ENCODE peak calls at places on chromosomes 13 and 19, in five cellular contexts. One of them, this sample, is unnamed.

GRCh38 chr13:76636881-76637280 is 249.3 kb downstream of the KCTD12 start:
- DNase-seq in activated CD8-positive, alpha-beta T cell treated with anti-CD3 and anti-CD28 coated beads for 36 hours: no peak
- DNase-seq in AG09309: no peak
- DNase-seq in NCI-H1092 treated with DMSO at 0.1 percent for 48 hours: no peak
- DNase-seq in kidney: no peak
- DNase-seq in this sample: no peak

GRCh38 chr13:32881074-32881791 is 135.0 kb upstream of the KL start:
- DNase-seq in activated CD8-positive, alpha-beta T cell treated with anti-CD3 and anti-CD28 coated beads for 36 hours: no peak
- DNase-seq in AG09309: peak
- DNase-seq in NCI-H1092 treated with DMSO at 0.1 percent for 48 hours: no peak
- DNase-seq in kidney: no peak
- DNase-seq in this sample: no peak

GRCh38 chr13:46354143-46355087 is 32.6 kb downstream of the RUBCNL start:
- DNase-seq in activated CD8-positive, alpha-beta T cell treated with anti-CD3 and anti-CD28 coated beads for 36 hours: peak
- DNase-seq in AG09309: peak
- DNase-seq in NCI-H1092 treated with DMSO at 0.1 percent for 48 hours: no peak
- DNase-seq in kidney: no peak
- DNase-seq in this sample: no peak

GRCh38 chr19:10891360-10892108 is 20.2 kb downstream of the CARM1 start:
- DNase-seq in activated CD8-positive, alpha-beta T cell treated with anti-CD3 and anti-CD28 coated beads for 36 hours: no peak
- DNase-seq in AG09309: no peak
- DNase-seq in NCI-H1092 treated with DMSO at 0.1 percent for 48 hours: no peak
- DNase-seq in kidney: peak
- DNase-seq in this sample: no peak

GRCh38 chr19:13169769-13170168 is 19.6 kb downstream of the IER2 start:
- DNase-seq in activated CD8-positive, alpha-beta T cell treated with anti-CD3 and anti-CD28 coated beads for 36 hours: no peak
- DNase-seq in AG09309: no peak
- DNase-seq in NCI-H1092 treated with DMSO at 0.1 percent for 48 hours: no peak
- DNase-seq in kidney: no peak
- DNase-seq in this sample: no peak

GRCh38 chr13:29436291-29436690 is 159.2 kb downstream of the SLC7A1 start:
- DNase-seq in activated CD8-positive, alpha-beta T cell treated with anti-CD3 and anti-CD28 coated beads for 36 hours: no peak
- DNase-seq in AG09309: no peak
- DNase-seq in NCI-H1092 treated with DMSO at 0.1 percent for 48 hours: no peak
- DNase-seq in kidney: no peak
- DNase-seq in this sample: no peak

GRCh38 chr19:36719687-36720556 is 32.5 kb downstream of the ZNF567 start:
- DNase-seq in activated CD8-positive, alpha-beta T cell treated with anti-CD3 and anti-CD28 coated beads for 36 hours: no peak
- DNase-seq in AG09309: no peak
- DNase-seq in NCI-H1092 treated with DMSO at 0.1 percent for 48 hours: no peak
- DNase-seq in kidney: no peak
- DNase-seq in this sample: no peak

GRCh38 chr13:40283666-40284065 is 382.8 kb downstream of the FOXO1 start:
- DNase-seq in activated CD8-positive, alpha-beta T cell treated with anti-CD3 and anti-CD28 coated beads for 36 hours: no peak
- DNase-seq in AG09309: no peak
- DNase-seq in NCI-H1092 treated with DMSO at 0.1 percent for 48 hours: no peak
- DNase-seq in kidney: no peak
- DNase-seq in this sample: no peak

GRCh38 chr13:99086149-99086868 is 108.4 kb upstream of the DOCK9 start:
- DNase-seq in activated CD8-positive, alpha-beta T cell treated with anti-CD3 and anti-CD28 coated beads for 36 hours: peak
- DNase-seq in AG09309: no peak
- DNase-seq in NCI-H1092 treated with DMSO at 0.1 percent for 48 hours: peak
- DNase-seq in kidney: peak
- DNase-seq in this sample: peak

GRCh38 chr13:95564948-95565347 is 12.4 kb downstream of the CLDN10 start:
- DNase-seq in activated CD8-positive, alpha-beta T cell treated with anti-CD3 and anti-CD28 coated beads for 36 hours: no peak
- DNase-seq in AG09309: peak
- DNase-seq in NCI-H1092 treated with DMSO at 0.1 percent for 48 hours: no peak
- DNase-seq in kidney: no peak
- DNase-seq in this sample: no peak